ENCODE peak calls at places on chromosome 4, in nine cellular contexts. One of them, this sample, is unnamed.

GRCh38 chr4:129043523-129043922 is 49.8 kb downstream of the SCLT1 start:
- DNase-seq in activated CD8-positive, alpha-beta T cell treated with anti-CD3 and anti-CD28 coated beads, Interleukin-2, amount 10 ng/mL, durations not matched to agents 7 days and 5 days: no peak
- DNase-seq in AG20443: peak
- DNase-seq in A549: no peak
- DNase-seq in NCI-H2029: no peak
- DNase-seq in left ventricle myocardium inferior: no peak
- DNase-seq in COR-L47: peak
- DNase-seq in NCI-H69: peak
- DNase-seq in NCI-H460: peak
- DNase-seq in this sample: no peak

GRCh38 chr4:53490965-53491622 is 100.2 kb downstream of the LNX1 start:
- DNase-seq in activated CD8-positive, alpha-beta T cell treated with anti-CD3 and anti-CD28 coated beads, Interleukin-2, amount 10 ng/mL, durations not matched to agents 7 days and 5 days: no peak
- DNase-seq in AG20443: peak
- DNase-seq in A549: peak
- DNase-seq in NCI-H2029: peak
- DNase-seq in left ventricle myocardium inferior: no peak
- DNase-seq in COR-L47: peak
- DNase-seq in NCI-H69: peak
- DNase-seq in NCI-H460: peak
- DNase-seq in this sample: no peak

GRCh38 chr4:140363558-140363957 is 9.9 kb upstream of the SCOC start:
- DNase-seq in activated CD8-positive, alpha-beta T cell treated with anti-CD3 and anti-CD28 coated beads, Interleukin-2, amount 10 ng/mL, durations not matched to agents 7 days and 5 days: no peak
- DNase-seq in AG20443: no peak
- DNase-seq in A549: no peak
- DNase-seq in NCI-H2029: peak
- DNase-seq in left ventricle myocardium inferior: no peak
- DNase-seq in COR-L47: peak
- DNase-seq in NCI-H69: peak
- DNase-seq in NCI-H460: no peak
- DNase-seq in this sample: no peak

GRCh38 chr4:74453846-74454742 is 9.2 kb downstream of the AREG start:
- DNase-seq in activated CD8-positive, alpha-beta T cell treated with anti-CD3 and anti-CD28 coated beads, Interleukin-2, amount 10 ng/mL, durations not matched to agents 7 days and 5 days: no peak
- DNase-seq in AG20443: no peak
- DNase-seq in A549: no peak
- DNase-seq in NCI-H2029: no peak
- DNase-seq in left ventricle myocardium inferior: no peak
- DNase-seq in COR-L47: no peak
- DNase-seq in NCI-H69: no peak
- DNase-seq in NCI-H460: no peak
- DNase-seq in this sample: no peak

GRCh38 chr4:3399277-3400194 is 42.2 kb upstream of the HGFAC start:
- DNase-seq in activated CD8-positive, alpha-beta T cell treated with anti-CD3 and anti-CD28 coated beads, Interleukin-2, amount 10 ng/mL, durations not matched to agents 7 days and 5 days: peak
- DNase-seq in AG20443: no peak
- DNase-seq in A549: no peak
- DNase-seq in NCI-H2029: no peak
- DNase-seq in left ventricle myocardium inferior: peak
- DNase-seq in COR-L47: no peak
- DNase-seq in NCI-H69: peak
- DNase-seq in NCI-H460: peak
- DNase-seq in this sample: no peak

GRCh38 chr4:182307746-182308145 is 64.5 kb downstream of the TENM3 start:
- DNase-seq in activated CD8-positive, alpha-beta T cell treated with anti-CD3 and anti-CD28 coated beads, Interleukin-2, amount 10 ng/mL, durations not matched to agents 7 days and 5 days: no peak
- DNase-seq in AG20443: peak
- DNase-seq in A549: no peak
- DNase-seq in NCI-H2029: peak
- DNase-seq in left ventricle myocardium inferior: no peak
- DNase-seq in COR-L47: peak
- DNase-seq in NCI-H69: peak
- DNase-seq in NCI-H460: no peak
- DNase-seq in this sample: peak

GRCh38 chr4:89222171-89222570 is 85.4 kb downstream of the GPRIN3 start:
- DNase-seq in activated CD8-positive, alpha-beta T cell treated with anti-CD3 and anti-CD28 coated beads, Interleukin-2, amount 10 ng/mL, durations not matched to agents 7 days and 5 days: no peak
- DNase-seq in AG20443: no peak
- DNase-seq in A549: no peak
- DNase-seq in NCI-H2029: no peak
- DNase-seq in left ventricle myocardium inferior: no peak
- DNase-seq in COR-L47: peak
- DNase-seq in NCI-H69: peak
- DNase-seq in NCI-H460: no peak
- DNase-seq in this sample: no peak

GRCh38 chr4:128675083-128675482 is 134.4 kb upstream of the JADE1 start:
- DNase-seq in activated CD8-positive, alpha-beta T cell treated with anti-CD3 and anti-CD28 coated beads, Interleukin-2, amount 10 ng/mL, durations not matched to agents 7 days and 5 days: no peak
- DNase-seq in AG20443: no peak
- DNase-seq in A549: no peak
- DNase-seq in NCI-H2029: no peak
- DNase-seq in left ventricle myocardium inferior: no peak
- DNase-seq in COR-L47: no peak
- DNase-seq in NCI-H69: no peak
- DNase-seq in NCI-H460: no peak
- DNase-seq in this sample: peak

GRCh38 chr4:122577808-122578781 is 42.8 kb downstream of the IL21 start:
- DNase-seq in activated CD8-positive, alpha-beta T cell treated with anti-CD3 and anti-CD28 coated beads, Interleukin-2, amount 10 ng/mL, durations not matched to agents 7 days and 5 days: peak
- DNase-seq in AG20443: peak
- DNase-seq in A549: peak
- DNase-seq in NCI-H2029: no peak
- DNase-seq in left ventricle myocardium inferior: no peak
- DNase-seq in COR-L47: peak
- DNase-seq in NCI-H69: peak
- DNase-seq in NCI-H460: peak
- DNase-seq in this sample: peak

GRCh38 chr4:122331195-122331594 is 47.6 kb upstream of the ADAD1 start:
- DNase-seq in activated CD8-positive, alpha-beta T cell treated with anti-CD3 and anti-CD28 coated beads, Interleukin-2, amount 10 ng/mL, durations not matched to agents 7 days and 5 days: no peak
- DNase-seq in AG20443: no peak
- DNase-seq in A549: no peak
- DNase-seq in NCI-H2029: peak
- DNase-seq in left ventricle myocardium inferior: no peak
- DNase-seq in COR-L47: no peak
- DNase-seq in NCI-H69: no peak
- DNase-seq in NCI-H460: no peak
- DNase-seq in this sample: no peak